ENCODE peak calls at places on chromosome 17, in nine cellular contexts. Y is H9; I is astrocyte of the spinal cord; T is nephron progenitor cell; N is Peyer's patch; H is lower leg skin; S is cardiac fibroblast; G is thoracic aorta; D is CD8-positive, alpha-beta T cell. U is an unnamed sample.
A peak's percentile ranks its signal among the peaks of the same experiment; 100 is the strongest.

GRCh38 chr17:16516594-16517018 is 24.6 kb upstream of the LRRC75A start:
- DNase-seq in N (peak; percentile 40), G (no peak), D (no peak), I (peak; percentile 76), Y (peak; percentile 70), H (no peak), S (peak; percentile 67), T (peak; percentile 23), U (no peak)

GRCh38 chr17:59521465-59522126 is 43.8 kb upstream of the DHX40 start:
- DNase-seq in D (peak; percentile 57), H (no peak), N (peak; percentile 73), G (no peak), Y (peak; percentile 84), I (peak; percentile 54), S (peak; percentile 80), T (peak; percentile 76), U (peak; percentile 51)

GRCh38 chr17:34375598-34375997 is 12.6 kb upstream of the CCL1 start:
- DNase-seq in D (no peak), T (no peak), Y (peak; percentile 12), S (no peak), H (no peak), I (no peak), N (no peak), G (no peak), U (no peak)

GRCh38 chr17:60665602-60666001 is 12.0 kb upstream of the BCAS3 start:
- DNase-seq in H (no peak), I (no peak), Y (no peak), D (peak; percentile 14), G (no peak), T (no peak), N (no peak), S (no peak), U (no peak)

GRCh38 chr17:39306509-39307212 is 80.9 kb upstream of the STAC2 start:
- DNase-seq in I (peak; percentile 31), D (no peak), T (no peak), H (no peak), S (peak; percentile 18), G (no peak), N (no peak), Y (no peak), U (no peak)

GRCh38 chr17:1941241-1942065 is 83.7 kb downstream of the RTN4RL1 start:
- DNase-seq in I (no peak), S (no peak), H (no peak), T (no peak), Y (peak; percentile 28), N (no peak), G (no peak), D (no peak), U (no peak)

GRCh38 chr17:72984145-72984924 is 108.2 kb downstream of the SLC39A11 start:
- DNase-seq in D (no peak), T (no peak), I (peak; percentile 89), G (no peak), S (peak; percentile 86), Y (no peak), N (peak; percentile 39), H (no peak), U (no peak)

GRCh38 chr17:2393184-2393953 is 7.5 kb downstream of the MNT start:
- DNase-seq in T (peak; percentile 89), H (peak; percentile 97), Y (peak; percentile 86), D (peak; percentile 87), S (peak; percentile 82), G (no peak), N (peak; percentile 96), I (peak; percentile 93), U (peak; percentile 95)

GRCh38 chr17:40361063-40361924 is 3.2 kb downstream of the GJD3 start:
- DNase-seq in D (no peak), N (no peak), T (no peak), Y (no peak), I (no peak), H (no peak), G (no peak), S (no peak), U (no peak)

GRCh38 chr17:64214950-64215349 is 48.1 kb downstream of the TEX2 start:
- DNase-seq in S (no peak), I (no peak), Y (no peak), T (no peak), G (no peak), H (no peak), D (no peak), N (no peak), U (no peak)

GRCh38 chr17:10050597-10051101 is 145.6 kb upstream of the RCVRN start:
- DNase-seq in D (no peak), T (no peak), S (peak; percentile 14), G (no peak), H (no peak), I (no peak), Y (no peak), N (no peak), U (peak; percentile 71)

GRCh38 chr17:39962642-39963220 is at the start of gene GSDMA:
- DNase-seq in I (no peak), D (no peak), Y (no peak), T (no peak), S (no peak), G (no peak), N (no peak), H (no peak), U (no peak)

GRCh38 chr17:70202840-70203239 is 33.5 kb downstream of the KCNJ2 start:
- DNase-seq in G (no peak), S (no peak), N (no peak), T (no peak), D (no peak), Y (no peak), I (no peak), H (no peak), U (no peak)

GRCh38 chr17:42846594-42847280 is 2.4 kb downstream of the AOC2 start:
- DNase-seq in T (no peak), S (peak; percentile 80), H (peak; percentile 74), D (no peak), N (no peak), G (no peak), Y (no peak), I (peak; percentile 9), U (no peak)

GRCh38 chr17:37643829-37644228 is 583 bp upstream of the DDX52 start:
- DNase-seq in G (no peak), N (no peak), D (no peak), H (no peak), Y (no peak), T (no peak), S (no peak), I (no peak), U (no peak)

GRCh38 chr17:37637956-37638355 is 5.3 kb downstream of the DDX52 start:
- DNase-seq in Y (no peak), I (no peak), S (no peak), N (no peak), T (no peak), D (no peak), H (no peak), G (no peak), U (no peak)

GRCh38 chr17:37642706-37643105 is 540 bp downstream of the DDX52 start:
- DNase-seq in I (peak; percentile 50), G (no peak), D (no peak), T (no peak), N (no peak), S (peak; percentile 55), Y (no peak), H (no peak), U (no peak)

GRCh38 chr17:37640016-37640415 is 3.2 kb downstream of the DDX52 start:
- DNase-seq in N (no peak), T (no peak), S (no peak), Y (no peak), G (no peak), H (no peak), I (no peak), D (no peak), U (no peak)

DNA sequence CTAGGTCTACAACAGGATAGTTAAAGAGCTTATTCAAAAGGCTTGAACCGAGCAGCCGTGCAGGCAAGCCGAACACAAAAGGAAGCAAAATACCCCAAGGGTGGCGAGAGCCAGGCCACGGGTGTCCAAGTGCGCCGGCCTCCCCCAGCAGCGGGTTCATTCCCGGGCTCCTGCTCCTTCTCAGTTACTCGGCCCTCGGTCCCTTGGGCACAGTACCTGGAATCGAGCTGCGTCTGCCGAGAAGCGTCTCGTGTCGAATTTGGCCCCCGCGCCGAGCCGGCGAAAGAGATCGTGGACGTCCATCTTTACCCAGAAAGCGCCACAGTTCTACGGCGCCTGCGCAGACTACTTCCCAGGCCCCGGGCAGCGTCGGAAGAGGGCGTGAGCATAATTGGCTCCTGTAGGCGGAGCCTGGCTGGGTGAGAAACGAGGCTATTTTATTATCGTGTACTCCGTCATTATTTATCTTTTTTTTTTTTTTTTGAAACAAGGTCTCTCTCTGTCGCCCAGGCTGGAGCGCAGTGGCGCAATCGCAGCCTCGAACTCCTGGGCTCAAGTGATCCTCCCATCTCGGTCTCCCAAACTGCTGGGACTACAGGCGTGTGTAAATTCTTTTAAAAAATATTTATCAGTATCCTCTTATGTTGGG is at the start of gene DDX52:
- DNase-seq in S (peak; percentile 94), G (peak; percentile 85), Y (peak; percentile 87), I (peak; percentile 91), T (peak; percentile 90), H (peak; percentile 98), N (peak; percentile 97), D (peak; percentile 86), U (peak; percentile 86)
- TF ChIP-seq CTCF in S (no peak), G (no peak), Y (no peak), I (no peak), T (no peak), H (no peak), N (no peak), D (no peak), U (no peak)

GRCh38 chr17:53950207-53950857 is 127.6 kb downstream of the KIF2B start:
- DNase-seq in S (no peak), N (no peak), H (no peak), D (no peak), I (no peak), Y (peak; percentile 80), G (no peak), T (peak; percentile 3), U (no peak)
- TF ChIP-seq CTCF in S (no peak), N (no peak), H (no peak), D (no peak), I (no peak), Y (peak; percentile 78), G (no peak), T (peak; percentile 39), U (no peak)

GRCh38 chr17:36707904-36708303 is 106.5 kb downstream of the MRM1 start:
- DNase-seq in H (no peak), S (no peak), G (no peak), T (no peak), D (no peak), N (no peak), I (no peak), Y (no peak), U (no peak)

GRCh38 chr17:36703860-36704266 is 102.5 kb downstream of the MRM1 start:
- DNase-seq in G (no peak), H (no peak), N (no peak), T (peak; percentile 98), Y (peak; percentile 91), D (peak; percentile 48), S (peak; percentile 20), I (peak; percentile 16), U (no peak)

GRCh38 chr17:36705651-36706436 is 104.5 kb downstream of the MRM1 start:
- DNase-seq in T (peak; percentile 57), I (peak; percentile 11), Y (peak; percentile 80), S (peak; percentile 54), G (no peak), H (no peak), D (peak; percentile 48), N (peak; percentile 68), U (no peak)

GRCh38 chr17:36706437-36706731 is 105.0 kb downstream of the MRM1 start:
- DNase-seq in I (no peak), Y (no peak), T (no peak), S (no peak), D (no peak), N (no peak), G (no peak), H (no peak), U (no peak)
- TF ChIP-seq CTCF in I (no peak), Y (no peak), T (no peak), S (no peak), D (peak; percentile 6), N (no peak), G (no peak), H (no peak), U (no peak)

GRCh38 chr17:81553018-81553615 is 964 bp upstream of the FAAP100 start:
- DNase-seq in S (peak; percentile 83), H (peak; percentile 94), T (peak; percentile 77), D (peak; percentile 79), G (peak; percentile 51), I (peak; percentile 83), Y (peak; percentile 98), N (peak; percentile 93), U (peak; percentile 67)
- TF ChIP-seq CTCF in S (no peak), H (no peak), T (no peak), D (no peak), G (no peak), I (peak; percentile 9), Y (no peak), N (no peak), U (no peak)